ENCODE peak calls at places on chromosomes 7 and 10, in seven cellular contexts. B, V, R, I, P, K and Y are unnamed samples.

GRCh38 chr7:13724631-13725566 is 264.6 kb downstream of the ETV1 start:
- DNase-seq in P (no peak), R (no peak), V (no peak), K (no peak), I (no peak), B (no peak), Y (no peak)

GRCh38 chr7:41869091-41869490 is 166.2 kb upstream of the INHBA start:
- DNase-seq in K (no peak), V (no peak), R (no peak), P (no peak), I (no peak), B (no peak), Y (no peak)

GRCh38 chr7:100126931-100127865 is at the start of gene MBLAC1:
- DNase-seq in R (peak), V (peak), P (peak), I (peak), B (peak), K (peak), Y (peak)

GRCh38 chr7:69674701-69675182 is 76.5 kb downstream of the AUTS2 start:
- DNase-seq in P (no peak), I (no peak), B (no peak), V (no peak), K (no peak), R (no peak), Y (no peak)

GRCh38 chr10:43333653-43334052 is 37.8 kb upstream of the FXYD4 start:
- DNase-seq in R (no peak), V (no peak), B (no peak), P (no peak), K (no peak), I (no peak), Y (no peak)

GRCh38 chr7:123070702-123071286 is 75.3 kb upstream of the TAS2R16 start:
- DNase-seq in B (no peak), R (no peak), V (no peak), K (peak), P (peak), I (no peak), Y (no peak)

GRCh38 chr10:52818019-52818418 is 45.4 kb upstream of the MBL2 start:
- DNase-seq in B (peak), K (peak), P (no peak), V (no peak), I (no peak), R (no peak), Y (no peak)

GRCh38 chr10:124530215-124530665 is 68.6 kb downstream of the LHPP start:
- DNase-seq in V (peak), R (peak), I (peak), P (peak), B (peak), K (peak), Y (peak)

GRCh38 chr10:124568858-124569622 is 107.4 kb downstream of the LHPP start:
- DNase-seq in I (no peak), R (no peak), B (no peak), P (no peak), K (no peak), V (no peak), Y (no peak)

GRCh38 chr10:4514445-4515108 is 311.4 kb upstream of the AKR1E2 start:
- DNase-seq in V (no peak), K (no peak), I (no peak), B (peak), R (no peak), P (no peak), Y (no peak)

GRCh38 chr10:78433722-78434535 is 400.3 kb downstream of the RPS24 start:
- DNase-seq in R (no peak), P (no peak), I (no peak), K (peak), B (no peak), V (no peak), Y (no peak)

GRCh38 chr10:30825022-30825421 is 195.5 kb upstream of the LYZL2 start:
- DNase-seq in K (no peak), R (no peak), V (no peak), I (no peak), B (no peak), P (no peak), Y (no peak)

GRCh38 chr7:85887133-85887532 is 700.3 kb upstream of the SEMA3D start:
- DNase-seq in V (no peak), B (no peak), R (no peak), P (no peak), I (no peak), K (no peak), Y (no peak)

GRCh38 chr10:29756476-29756875 is 121.7 kb upstream of the SVIL start:
- DNase-seq in I (no peak), R (no peak), P (no peak), V (no peak), K (no peak), B (no peak), Y (no peak)